ENCODE peak calls at places on chromosomes 16 and 17, in ten cellular contexts. S, M, X, W, O, P, L, C, N and Q are unnamed samples.
A peak's percentile ranks its signal among the peaks of the same experiment; 100 is the strongest.

GRCh38 chr16:28097500-28097899 is 34.0 kb upstream of the GSG1L start:
- DNase-seq in S (no peak), M (no peak), X (no peak), W (no peak), O (no peak), P (no peak), L (no peak), C (no peak), N (no peak), Q (no peak)

GRCh38 chr17:80953471-80954315 is 37.9 kb upstream of the CHMP6 start:
- DNase-seq in S (no peak), M (no peak), X (no peak), W (no peak), O (no peak), P (no peak), L (no peak), C (no peak), N (no peak), Q (no peak)

GRCh38 chr16:88784074-88784855 is 755 bp downstream of the PIEZO1 start:
- DNase-seq in S (no peak), M (peak; percentile 59), X (no peak), W (peak; percentile 73), O (peak; percentile 84), P (no peak), L (peak; percentile 65), C (peak; percentile 90), N (peak; percentile 75), Q (peak; percentile 77)

GRCh38 chr16:23869052-23869451 is 33.3 kb downstream of the PRKCB start:
- DNase-seq in S (no peak), M (no peak), X (no peak), W (no peak), O (no peak), P (no peak), L (no peak), C (no peak), N (no peak), Q (no peak)

GRCh38 chr17:80101160-80101945 is at the start of gene GAA:
- DNase-seq in S (peak; percentile 86), M (peak; percentile 83), X (no peak), W (peak; percentile 87), O (peak; percentile 87), P (peak; percentile 93), L (peak; percentile 81), C (peak; percentile 100), N (peak; percentile 87), Q (peak; percentile 70)

GRCh38 chr16:67216612-67217490 is 10.1 kb upstream of the TMEM208 start:
- DNase-seq in S (no peak), M (peak; percentile 49), X (no peak), W (peak; percentile 68), O (no peak), P (no peak), L (no peak), C (no peak), N (no peak), Q (no peak)

GRCh38 chr16:57960826-57961472 is 10.0 kb downstream of the CNGB1 start:
- DNase-seq in S (no peak), M (no peak), X (no peak), W (no peak), O (no peak), P (no peak), L (no peak), C (no peak), N (no peak), Q (no peak)

GRCh38 chr17:81241648-81242420 is 2.7 kb downstream of the NDUFAF8 start:
- DNase-seq in S (peak; percentile 58), M (peak; percentile 32), X (no peak), W (no peak), O (peak; percentile 64), P (peak; percentile 68), L (peak; percentile 50), C (peak; percentile 83), N (peak; percentile 54), Q (no peak)

GRCh38 chr16:28186752-28187151 is 25.0 kb downstream of the XPO6 start:
- DNase-seq in S (no peak), M (no peak), X (no peak), W (no peak), O (no peak), P (no peak), L (no peak), C (no peak), N (no peak), Q (no peak)

GRCh38 chr16:48499822-48500440 is 110.0 kb downstream of the N4BP1 start:
- DNase-seq in S (no peak), M (peak; percentile 61), X (no peak), W (no peak), O (peak; percentile 81), P (peak; percentile 19), L (no peak), C (peak; percentile 61), N (peak; percentile 47), Q (peak; percentile 67)

GRCh38 chr16:30139895-30140481 is 17.0 kb upstream of the MAPK3 start:
- DNase-seq in S (no peak), M (no peak), X (no peak), W (no peak), O (no peak), P (peak; percentile 75), L (no peak), C (no peak), N (peak; percentile 45), Q (no peak)

GRCh38 chr17:48486557-48486956 is 44.3 kb downstream of the HOXB1 start:
- DNase-seq in S (no peak), M (no peak), X (peak; percentile 35), W (no peak), O (no peak), P (no peak), L (no peak), C (peak; percentile 92), N (peak; percentile 67), Q (no peak)

GRCh38 chr17:42038221-42038973 is 12.0 kb downstream of the C17orf113 start:
- DNase-seq in S (no peak), M (no peak), X (no peak), W (no peak), O (no peak), P (no peak), L (no peak), C (no peak), N (no peak), Q (no peak)

GRCh38 chr16:85259831-85260165 is 147.5 kb upstream of the CIBAR2 start:
- DNase-seq in S (no peak), M (no peak), X (no peak), W (no peak), O (no peak), P (no peak), L (no peak), C (no peak), N (no peak), Q (no peak)

GRCh38 chr17:13978478-13978877 is 90.8 kb upstream of the COX10 start:
- DNase-seq in S (no peak), M (no peak), X (no peak), W (no peak), O (no peak), P (no peak), L (no peak), C (no peak), N (no peak), Q (no peak)

GRCh38 chr16:88282221-88283041 is 100.3 kb upstream of the ZNF469 start:
- DNase-seq in S (no peak), M (no peak), X (no peak), W (peak; percentile 9), O (no peak), P (peak; percentile 17), L (no peak), C (peak; percentile 74), N (no peak), Q (no peak)

GRCh38 chr17:1590031-1590746 is 27.6 kb upstream of the PITPNA start:
- DNase-seq in S (no peak), M (peak; percentile 55), X (peak; percentile 67), W (peak; percentile 74), O (peak; percentile 46), P (no peak), L (peak; percentile 72), C (peak; percentile 93), N (no peak), Q (no peak)

GRCh38 chr17:58344047-58344790 is 7.8 kb downstream of the SUPT4H1 start:
- DNase-seq in S (peak; percentile 70), M (no peak), X (no peak), W (no peak), O (no peak), P (no peak), L (no peak), C (no peak), N (no peak), Q (no peak)

GRCh38 chr17:65660947-65661346 is 99.5 kb upstream of the AXIN2 start:
- DNase-seq in S (no peak), M (no peak), X (no peak), W (no peak), O (no peak), P (no peak), L (no peak), C (peak; percentile 36), N (no peak), Q (no peak)

GRCh38 chr16:49499018-49499785 is 125.6 kb downstream of the C16orf78 start:
- DNase-seq in S (no peak), M (no peak), X (no peak), W (no peak), O (no peak), P (no peak), L (no peak), C (no peak), N (no peak), Q (no peak)

GRCh38 chr17:75099881-75100595 is 9.7 kb upstream of the ARMC7 start:
- DNase-seq in S (no peak), M (no peak), X (no peak), W (no peak), O (no peak), P (no peak), L (no peak), C (no peak), N (no peak), Q (no peak)

GRCh38 chr17:81885869-81886548 is 5.4 kb downstream of the ALYREF start:
- DNase-seq in S (no peak), M (no peak), X (peak; percentile 37), W (no peak), O (no peak), P (no peak), L (no peak), C (no peak), N (no peak), Q (no peak)

GRCh38 chr16:27738596-27738995 is 188.7 kb downstream of the KATNIP start:
- DNase-seq in S (no peak), M (no peak), X (no peak), W (no peak), O (no peak), P (no peak), L (no peak), C (no peak), N (no peak), Q (no peak)

GRCh38 chr16:70523621-70524405 is at the start of gene SF3B3:
- DNase-seq in S (peak; percentile 54), M (peak; percentile 70), X (no peak), W (no peak), O (peak; percentile 67), P (peak; percentile 71), L (peak; percentile 67), C (peak; percentile 76), N (no peak), Q (peak; percentile 62)

GRCh38 chr16:65756163-65756562 is 610.3 kb upstream of the CDH5 start:
- DNase-seq in S (no peak), M (no peak), X (no peak), W (no peak), O (no peak), P (no peak), L (no peak), C (no peak), N (peak; percentile 13), Q (no peak)

GRCh38 chr17:4433515-4434031 is at the start of gene SPNS3:
- DNase-seq in S (no peak), M (no peak), X (no peak), W (no peak), O (no peak), P (no peak), L (no peak), C (no peak), N (no peak), Q (no peak)

GRCh38 chr17:57766307-57766943 is 21.3 kb upstream of the CCDC182 start:
- DNase-seq in S (no peak), M (no peak), X (no peak), W (no peak), O (no peak), P (no peak), L (no peak), C (no peak), N (peak; percentile 73), Q (no peak)

GRCh38 chr16:84383106-84383505 is 14.8 kb downstream of the ATP2C2 start:
- DNase-seq in S (no peak), M (no peak), X (no peak), W (no peak), O (no peak), P (no peak), L (no peak), C (no peak), N (no peak), Q (no peak)